ENCODE peak calls at places on chromosomes 7 and 10, in nine cellular contexts. One of them, this sample, is unnamed.
A peak's percentile ranks its signal among the peaks of the same experiment; 100 is the strongest.

GRCh38 chr7:135950972-135951371 is 26.2 kb downstream of the MTPN start:
- DNase-seq in H1: no peak
- DNase-seq in esophagus squamous epithelium: no peak
- DNase-seq in adrenal gland: no peak
- DNase-seq in gastrocnemius medialis: no peak
- DNase-seq in A549: no peak
- DNase-seq in heart left ventricle: no peak
- DNase-seq in prostate gland: no peak
- DNase-seq in transverse colon: no peak
- DNase-seq in this sample: no peak

GRCh38 chr7:131329176-131329570 is 1.5 kb downstream of the MKLN1 start:
- DNase-seq in adrenal gland: peak; percentile 78
- DNase-seq in H1: no peak
- DNase-seq in transverse colon: no peak
- DNase-seq in esophagus squamous epithelium: no peak
- DNase-seq in gastrocnemius medialis: peak; percentile 23
- DNase-seq in A549: peak; percentile 38
- DNase-seq in prostate gland: no peak
- DNase-seq in heart left ventricle: no peak
- DNase-seq in this sample: peak; percentile 89

GRCh38 chr10:97121084-97121483 is 64.7 kb downstream of the SLIT1 start:
- DNase-seq in esophagus squamous epithelium: no peak
- DNase-seq in adrenal gland: no peak
- DNase-seq in prostate gland: no peak
- DNase-seq in A549: no peak
- DNase-seq in heart left ventricle: no peak
- DNase-seq in transverse colon: no peak
- DNase-seq in gastrocnemius medialis: no peak
- DNase-seq in H1: no peak
- DNase-seq in this sample: no peak

GRCh38 chr7:44216019-44216418 is 15.2 kb downstream of the YKT6 start:
- DNase-seq in esophagus squamous epithelium: no peak
- DNase-seq in heart left ventricle: no peak
- DNase-seq in H1: no peak
- DNase-seq in adrenal gland: no peak
- DNase-seq in transverse colon: no peak
- DNase-seq in prostate gland: no peak
- DNase-seq in gastrocnemius medialis: peak; percentile 8
- DNase-seq in A549: no peak
- DNase-seq in this sample: no peak

GRCh38 chr10:33114451-33114944 is 156.5 kb upstream of the ITGB1 start:
- DNase-seq in transverse colon: no peak
- DNase-seq in gastrocnemius medialis: no peak
- DNase-seq in adrenal gland: no peak
- DNase-seq in prostate gland: no peak
- DNase-seq in H1: no peak
- DNase-seq in heart left ventricle: no peak
- DNase-seq in esophagus squamous epithelium: no peak
- DNase-seq in A549: peak; percentile 33
- DNase-seq in this sample: no peak

GRCh38 chr10:103763374-103764202 is 91.8 kb downstream of the SH3PXD2A start:
- DNase-seq in esophagus squamous epithelium: no peak
- DNase-seq in gastrocnemius medialis: no peak
- DNase-seq in transverse colon: no peak
- DNase-seq in A549: no peak
- DNase-seq in adrenal gland: peak; percentile 36
- DNase-seq in prostate gland: no peak
- DNase-seq in H1: no peak
- DNase-seq in heart left ventricle: no peak
- DNase-seq in this sample: no peak

GRCh38 chr7:73894851-73895441 is 34.0 kb downstream of the TMEM270 start:
- DNase-seq in transverse colon: peak; percentile 47
- DNase-seq in gastrocnemius medialis: peak; percentile 85
- DNase-seq in H1: no peak
- DNase-seq in prostate gland: no peak
- DNase-seq in A549: peak; percentile 67
- DNase-seq in adrenal gland: no peak
- DNase-seq in heart left ventricle: peak; percentile 91
- DNase-seq in esophagus squamous epithelium: no peak
- DNase-seq in this sample: no peak

GRCh38 chr7:68362745-68363518 is 1235.3 kb upstream of the AUTS2 start:
- DNase-seq in gastrocnemius medialis: no peak
- DNase-seq in A549: no peak
- DNase-seq in adrenal gland: no peak
- DNase-seq in prostate gland: no peak
- DNase-seq in heart left ventricle: no peak
- DNase-seq in esophagus squamous epithelium: no peak
- DNase-seq in H1: no peak
- DNase-seq in transverse colon: no peak
- DNase-seq in this sample: no peak

GRCh38 chr10:665579-666091 is 23.8 kb downstream of the DIP2C start:
- DNase-seq in prostate gland: no peak
- DNase-seq in gastrocnemius medialis: no peak
- DNase-seq in adrenal gland: peak; percentile 58
- DNase-seq in heart left ventricle: peak; percentile 54
- DNase-seq in esophagus squamous epithelium: no peak
- DNase-seq in transverse colon: peak; percentile 35
- DNase-seq in H1: no peak
- DNase-seq in A549: no peak
- DNase-seq in this sample: no peak

GRCh38 chr7:91054374-91054773 is 209.9 kb upstream of the FZD1 start:
- DNase-seq in adrenal gland: no peak
- DNase-seq in transverse colon: no peak
- DNase-seq in esophagus squamous epithelium: no peak
- DNase-seq in prostate gland: no peak
- DNase-seq in heart left ventricle: no peak
- DNase-seq in gastrocnemius medialis: no peak
- DNase-seq in A549: no peak
- DNase-seq in H1: no peak
- DNase-seq in this sample: no peak

GRCh38 chr10:122139226-122139625 is 131.9 kb upstream of the BTBD16 start:
- DNase-seq in adrenal gland: no peak
- DNase-seq in esophagus squamous epithelium: no peak
- DNase-seq in gastrocnemius medialis: no peak
- DNase-seq in prostate gland: no peak
- DNase-seq in heart left ventricle: peak; percentile 88
- DNase-seq in H1: no peak
- DNase-seq in transverse colon: no peak
- DNase-seq in A549: no peak
- DNase-seq in this sample: no peak

GRCh38 chr7:135584362-135585353 is 26.9 kb downstream of the NUP205 start:
- DNase-seq in A549: no peak
- DNase-seq in H1: no peak
- DNase-seq in esophagus squamous epithelium: no peak
- DNase-seq in transverse colon: no peak
- DNase-seq in prostate gland: no peak
- DNase-seq in adrenal gland: no peak
- DNase-seq in heart left ventricle: no peak
- DNase-seq in gastrocnemius medialis: no peak
- DNase-seq in this sample: no peak

GRCh38 chr7:34672430-34672829 is 14.4 kb downstream of the NPSR1 start:
- DNase-seq in adrenal gland: no peak
- DNase-seq in gastrocnemius medialis: no peak
- DNase-seq in H1: no peak
- DNase-seq in transverse colon: no peak
- DNase-seq in prostate gland: no peak
- DNase-seq in heart left ventricle: no peak
- DNase-seq in A549: no peak
- DNase-seq in esophagus squamous epithelium: no peak
- DNase-seq in this sample: no peak

GRCh38 chr7:76405738-76406137 is 3.8 kb downstream of the SSC4D start:
- DNase-seq in gastrocnemius medialis: no peak
- DNase-seq in adrenal gland: no peak
- DNase-seq in heart left ventricle: no peak
- DNase-seq in esophagus squamous epithelium: no peak
- DNase-seq in A549: no peak
- DNase-seq in H1: no peak
- DNase-seq in prostate gland: no peak
- DNase-seq in transverse colon: no peak
- DNase-seq in this sample: no peak

DNA sequence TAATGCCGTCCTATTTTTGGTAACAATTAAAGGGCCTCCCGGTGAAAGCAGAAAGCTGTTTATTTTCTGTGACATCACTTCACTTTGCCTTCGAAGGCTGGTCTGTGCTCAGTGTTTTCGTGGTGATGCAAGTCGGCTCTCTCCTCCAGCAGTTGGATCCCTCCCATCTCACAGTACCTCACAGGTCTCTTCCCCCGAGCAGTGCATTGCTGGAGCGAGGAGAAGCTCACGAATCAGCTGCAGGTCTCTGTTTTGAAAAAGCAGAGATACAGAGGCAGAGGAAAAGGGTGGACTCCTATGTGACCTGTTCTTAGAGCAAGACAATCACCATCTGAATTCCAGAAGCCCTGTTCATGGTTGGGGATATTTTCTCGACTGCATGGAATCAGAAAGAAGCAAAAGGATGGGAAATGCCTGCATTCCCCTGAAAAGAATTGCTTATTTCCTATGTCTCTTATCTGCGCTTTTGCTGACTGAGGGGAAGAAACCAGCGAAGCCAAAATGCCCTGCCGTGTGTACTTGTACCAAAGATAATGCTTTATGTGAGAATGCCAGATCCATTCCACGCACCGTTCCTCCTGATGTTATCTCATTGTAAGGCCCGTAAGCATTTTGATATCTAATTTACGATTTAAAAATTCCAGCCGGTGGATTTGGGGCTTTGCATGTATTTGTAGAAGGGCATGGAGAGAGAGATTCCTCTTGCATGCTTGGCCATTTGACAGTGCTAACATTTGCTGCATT is at the start of gene LGI1:
- DNase-seq in H1: no peak
- DNase-seq in gastrocnemius medialis: no peak
- DNase-seq in adrenal gland: no peak
- DNase-seq in A549: no peak
- DNase-seq in transverse colon: no peak
- DNase-seq in esophagus squamous epithelium: no peak
- DNase-seq in prostate gland: no peak
- DNase-seq in heart left ventricle: no peak
- DNase-seq in this sample: no peak
- H3K4me3 ChIP-seq in H1: peak within 1 kb of the TSS; percentile 19
- H3K4me3 ChIP-seq in gastrocnemius medialis: peak within 1 kb of the TSS; percentile 36
- H3K4me3 ChIP-seq in adrenal gland: no peak within 1 kb of the TSS
- H3K4me3 ChIP-seq in A549: no peak within 1 kb of the TSS
- H3K4me3 ChIP-seq in transverse colon: peak within 1 kb of the TSS; percentile 12
- H3K4me3 ChIP-seq in esophagus squamous epithelium: peak within 1 kb of the TSS; percentile 29
- H3K4me3 ChIP-seq in prostate gland: no peak within 1 kb of the TSS
- H3K4me3 ChIP-seq in heart left ventricle: peak within 1 kb of the TSS; percentile 15
- H3K4me3 ChIP-seq in this sample: peak within 1 kb of the TSS; percentile 7

GRCh38 chr10:71616817-71617654 is 102.5 kb downstream of the C10orf105 start:
- DNase-seq in prostate gland: no peak
- DNase-seq in H1: no peak
- DNase-seq in A549: no peak
- DNase-seq in esophagus squamous epithelium: no peak
- DNase-seq in adrenal gland: no peak
- DNase-seq in transverse colon: peak; percentile 43
- DNase-seq in gastrocnemius medialis: no peak
- DNase-seq in heart left ventricle: no peak
- DNase-seq in this sample: no peak
- TF ChIP-seq POLR2A in prostate gland: no peak
- TF ChIP-seq POLR2A in H1: no peak
- TF ChIP-seq POLR2A in A549: no peak
- TF ChIP-seq POLR2A in esophagus squamous epithelium: no peak
- TF ChIP-seq POLR2A in adrenal gland: no peak
- TF ChIP-seq POLR2A in transverse colon: no peak
- TF ChIP-seq POLR2A in gastrocnemius medialis: no peak
- TF ChIP-seq POLR2A in heart left ventricle: no peak
- TF ChIP-seq POLR2A in this sample: peak; percentile 47

DNA sequence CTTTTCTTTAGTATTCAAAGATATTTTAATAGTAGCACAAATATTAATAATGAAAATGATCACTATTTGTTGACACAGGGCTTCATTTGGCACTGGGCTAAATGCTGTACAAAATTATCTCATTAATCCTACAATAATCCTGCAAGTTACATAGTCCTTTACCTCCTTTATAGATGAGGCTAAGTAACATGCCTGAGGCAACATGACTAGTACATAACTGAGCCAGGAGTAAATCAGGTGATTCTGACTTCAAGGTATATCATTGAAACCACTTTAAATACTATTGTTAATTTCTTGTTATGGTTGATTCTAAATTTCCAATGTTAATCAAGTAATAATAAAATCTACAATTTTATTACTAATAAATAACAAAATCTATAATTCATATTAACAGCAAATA is 39.8 kb downstream of the SEM1 start:
- DNase-seq in prostate gland: no peak
- DNase-seq in gastrocnemius medialis: no peak
- DNase-seq in heart left ventricle: no peak
- DNase-seq in adrenal gland: no peak
- DNase-seq in H1: no peak
- DNase-seq in transverse colon: no peak
- DNase-seq in A549: no peak
- DNase-seq in esophagus squamous epithelium: no peak
- DNase-seq in this sample: no peak
- H3K27ac ChIP-seq in prostate gland: no peak overlapping the region
- H3K27ac ChIP-seq in gastrocnemius medialis: no peak overlapping the region
- H3K27ac ChIP-seq in heart left ventricle: no peak overlapping the region
- H3K27ac ChIP-seq in adrenal gland: no peak overlapping the region
- H3K27ac ChIP-seq in H1: no peak overlapping the region
- H3K27ac ChIP-seq in transverse colon: no peak overlapping the region
- H3K27ac ChIP-seq in A549: no peak overlapping the region
- H3K27ac ChIP-seq in esophagus squamous epithelium: no peak overlapping the region
- H3K27ac ChIP-seq in this sample: no peak overlapping the region

GRCh38 chr7:4552985-4553384 is 129.1 kb upstream of the FOXK1 start:
- DNase-seq in heart left ventricle: no peak
- DNase-seq in A549: no peak
- DNase-seq in prostate gland: no peak
- DNase-seq in H1: no peak
- DNase-seq in gastrocnemius medialis: no peak
- DNase-seq in transverse colon: no peak
- DNase-seq in adrenal gland: no peak
- DNase-seq in esophagus squamous epithelium: no peak
- DNase-seq in this sample: no peak

GRCh38 chr7:4561775-4562174 is 120.3 kb upstream of the FOXK1 start:
- DNase-seq in transverse colon: no peak
- DNase-seq in A549: peak; percentile 13
- DNase-seq in prostate gland: no peak
- DNase-seq in H1: no peak
- DNase-seq in gastrocnemius medialis: no peak
- DNase-seq in adrenal gland: no peak
- DNase-seq in heart left ventricle: no peak
- DNase-seq in esophagus squamous epithelium: no peak
- DNase-seq in this sample: no peak

DNA sequence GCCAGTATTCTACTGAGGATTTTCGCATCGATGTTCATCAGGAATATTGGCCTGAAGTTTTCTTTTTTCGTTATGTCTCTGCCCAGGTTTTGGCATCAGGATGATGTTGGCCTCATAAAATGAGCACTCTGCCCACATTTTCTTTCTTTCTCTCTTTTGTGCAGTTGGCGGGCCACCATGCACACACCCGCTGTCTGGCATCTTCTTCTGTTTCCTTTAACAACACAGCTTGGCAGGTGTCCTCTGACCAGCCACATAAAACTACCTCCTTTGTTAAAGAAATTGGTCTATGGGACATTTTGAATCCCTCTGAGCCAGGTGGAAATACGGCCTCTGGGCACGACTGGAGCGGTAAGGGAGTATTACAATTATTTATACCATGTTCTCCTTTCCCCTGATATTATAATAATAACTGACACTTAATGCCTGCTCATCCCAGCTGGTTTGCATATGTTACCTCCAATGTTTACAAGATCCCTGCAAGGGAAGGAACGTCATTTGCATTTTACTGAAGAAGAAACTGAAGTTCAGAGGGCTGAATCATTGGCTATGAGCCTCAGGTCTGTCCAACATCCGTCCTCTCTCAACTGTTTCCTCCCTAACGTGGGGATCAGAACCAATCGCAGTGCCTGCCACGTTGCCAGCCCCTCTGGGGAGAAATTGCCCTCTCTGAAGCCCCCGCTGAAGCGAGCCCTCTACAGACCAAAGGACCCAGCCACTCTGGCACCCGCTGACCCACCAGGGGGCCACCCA is 125.1 kb upstream of the FOXK1 start:
- DNase-seq in transverse colon: no peak
- DNase-seq in H1: no peak
- DNase-seq in A549: no peak
- DNase-seq in prostate gland: peak; percentile 32
- DNase-seq in heart left ventricle: no peak
- DNase-seq in adrenal gland: no peak
- DNase-seq in gastrocnemius medialis: no peak
- DNase-seq in esophagus squamous epithelium: no peak
- DNase-seq in this sample: no peak
- H3K4me3 ChIP-seq in transverse colon: no peak overlapping the region
- H3K4me3 ChIP-seq in H1: no peak overlapping the region
- H3K4me3 ChIP-seq in A549: no peak overlapping the region
- H3K4me3 ChIP-seq in prostate gland: no peak overlapping the region
- H3K4me3 ChIP-seq in heart left ventricle: no peak overlapping the region
- H3K4me3 ChIP-seq in adrenal gland: no peak overlapping the region
- H3K4me3 ChIP-seq in gastrocnemius medialis: no peak overlapping the region
- H3K4me3 ChIP-seq in esophagus squamous epithelium: no peak overlapping the region
- H3K4me3 ChIP-seq in this sample: no peak overlapping the region